ENCODE peak calls at places on chromosomes 12 and 14, in nine cellular contexts. B, F, Q, S, M, H, K, C and U are unnamed samples.

GRCh38 chr12:98532687-98533304 is 17.4 kb downstream of the TMPO start:
- DNase-seq in B (peak), F (peak), Q (no peak), S (peak), M (no peak), H (no peak), K (no peak), C (no peak), U (no peak)

GRCh38 chr14:71959055-71959454 is 26.8 kb downstream of the RGS6 start:
- DNase-seq in B (no peak), F (no peak), Q (no peak), S (no peak), M (no peak), H (no peak), K (no peak), C (no peak), U (no peak)

GRCh38 chr14:99270491-99271287 is 1.3 kb downstream of the BCL11B start:
- DNase-seq in B (peak), F (peak), Q (peak), S (no peak), M (no peak), H (no peak), K (no peak), C (no peak), U (peak)

GRCh38 chr14:61103541-61104339 is 122.7 kb downstream of the SLC38A6 start:
- DNase-seq in B (peak), F (no peak), Q (peak), S (peak), M (peak), H (peak), K (no peak), C (peak), U (peak)

GRCh38 chr14:90505531-90505930 is 108.7 kb downstream of the CALM1 start:
- DNase-seq in B (no peak), F (no peak), Q (no peak), S (no peak), M (no peak), H (no peak), K (no peak), C (no peak), U (no peak)

GRCh38 chr12:59649203-59649602 is 53.4 kb downstream of the SLC16A7 start:
- DNase-seq in B (peak), F (no peak), Q (no peak), S (no peak), M (no peak), H (no peak), K (no peak), C (no peak), U (no peak)

GRCh38 chr12:1662761-1663439 is 28.0 kb upstream of the ADIPOR2 start:
- DNase-seq in B (peak), F (peak), Q (peak), S (no peak), M (peak), H (peak), K (no peak), C (no peak), U (peak)

GRCh38 chr12:3097836-3098235 is 20.7 kb downstream of the TSPAN9 start:
- DNase-seq in B (no peak), F (no peak), Q (no peak), S (no peak), M (no peak), H (no peak), K (no peak), C (no peak), U (peak)

GRCh38 chr12:109873653-109874052 is 6.7 kb downstream of the GLTP start:
- DNase-seq in B (peak), F (no peak), Q (no peak), S (no peak), M (no peak), H (no peak), K (no peak), C (no peak), U (no peak)

GRCh38 chr12:102372112-102372511 is 108.3 kb downstream of the IGF1 start:
- DNase-seq in B (peak), F (no peak), Q (no peak), S (no peak), M (no peak), H (no peak), K (no peak), C (no peak), U (no peak)

GRCh38 chr12:53938276-53939140 is at the start of gene HOXC13:
- DNase-seq in B (peak), F (peak), Q (peak), S (peak), M (no peak), H (no peak), K (peak), C (peak), U (peak)

GRCh38 chr12:51865470-51865745 is 16.9 kb upstream of the FIGNL2 start:
- DNase-seq in B (no peak), F (no peak), Q (no peak), S (no peak), M (no peak), H (no peak), K (no peak), C (peak), U (no peak)

GRCh38 chr14:99157676-99158075 is 114.3 kb downstream of the BCL11B start:
- DNase-seq in B (no peak), F (no peak), Q (no peak), S (no peak), M (no peak), H (no peak), K (no peak), C (no peak), U (no peak)

GRCh38 chr12:109501299-109501698 is 23.9 kb downstream of the UBE3B start:
- DNase-seq in B (no peak), F (no peak), Q (no peak), S (no peak), M (no peak), H (no peak), K (no peak), C (no peak), U (no peak)

GRCh38 chr14:102076793-102077759 is 9.8 kb downstream of the HSP90AA1 start:
- DNase-seq in B (no peak), F (no peak), Q (no peak), S (no peak), M (no peak), H (no peak), K (no peak), C (peak), U (no peak)

GRCh38 chr14:104364830-104365229 is 214.7 kb upstream of the C14orf180 start:
- DNase-seq in B (no peak), F (no peak), Q (peak), S (no peak), M (no peak), H (no peak), K (no peak), C (no peak), U (no peak)

GRCh38 chr14:39431416-39432178 is 636 bp downstream of the FBXO33 start:
- DNase-seq in B (peak), F (peak), Q (peak), S (peak), M (peak), H (peak), K (no peak), C (peak), U (peak)

GRCh38 chr14:22303589-22304195 is 285.3 kb downstream of the DAD1 start:
- DNase-seq in B (peak), F (no peak), Q (no peak), S (no peak), M (no peak), H (no peak), K (no peak), C (no peak), U (no peak)

GRCh38 chr12:27866382-27867101 is 86.5 kb upstream of the MANSC4 start:
- DNase-seq in B (peak), F (no peak), Q (no peak), S (peak), M (no peak), H (no peak), K (no peak), C (no peak), U (no peak)

GRCh38 chr12:123748661-123749060 is 13.4 kb upstream of the DNAH10 start:
- DNase-seq in B (peak), F (no peak), Q (no peak), S (peak), M (no peak), H (no peak), K (no peak), C (no peak), U (no peak)

GRCh38 chr12:131066207-131066885 is 112.6 kb downstream of the ADGRD1 start:
- DNase-seq in B (no peak), F (no peak), Q (peak), S (no peak), M (no peak), H (no peak), K (no peak), C (peak), U (no peak)

GRCh38 chr12:68919581-68920239 is 13.3 kb downstream of the CPM start:
- DNase-seq in B (no peak), F (no peak), Q (no peak), S (no peak), M (no peak), H (no peak), K (no peak), C (no peak), U (no peak)

GRCh38 chr12:14260011-14260993 is 105.2 kb upstream of the ATF7IP start:
- DNase-seq in B (peak), F (peak), Q (peak), S (peak), M (peak), H (no peak), K (peak), C (peak), U (peak)

GRCh38 chr12:66438601-66439000 is 136.3 kb downstream of the HELB start:
- DNase-seq in B (peak), F (no peak), Q (no peak), S (peak), M (no peak), H (no peak), K (no peak), C (no peak), U (no peak)

GRCh38 chr14:23568600-23569310 is 1.2 kb upstream of the AP1G2 start:
- DNase-seq in B (peak), F (peak), Q (no peak), S (no peak), M (peak), H (no peak), K (no peak), C (no peak), U (peak)

GRCh38 chr12:102891756-102892155 is 25.3 kb downstream of the PAH start:
- DNase-seq in B (no peak), F (no peak), Q (no peak), S (no peak), M (no peak), H (no peak), K (no peak), C (no peak), U (no peak)

GRCh38 chr12:75892779-75893408 is 138.7 kb downstream of the PHLDA1 start:
- DNase-seq in B (peak), F (peak), Q (no peak), S (peak), M (no peak), H (no peak), K (no peak), C (no peak), U (no peak)

GRCh38 chr14:105168496-105168978 is at the start of gene JAG2:
- DNase-seq in B (peak), F (peak), Q (no peak), S (peak), M (no peak), H (peak), K (no peak), C (peak), U (peak)

GRCh38 chr14:72401632-72402428 is 469.6 kb downstream of the RGS6 start:
- DNase-seq in B (no peak), F (no peak), Q (no peak), S (peak), M (no peak), H (no peak), K (no peak), C (no peak), U (no peak)

GRCh38 chr12:120252071-120252906 is 13.2 kb downstream of the PXN start:
- DNase-seq in B (no peak), F (no peak), Q (no peak), S (no peak), M (no peak), H (no peak), K (no peak), C (no peak), U (no peak)

GRCh38 chr14:23028800-23029199 is 5.9 kb downstream of the PSMB5 start:
- DNase-seq in B (no peak), F (no peak), Q (no peak), S (no peak), M (no peak), H (no peak), K (no peak), C (no peak), U (no peak)

DNA sequence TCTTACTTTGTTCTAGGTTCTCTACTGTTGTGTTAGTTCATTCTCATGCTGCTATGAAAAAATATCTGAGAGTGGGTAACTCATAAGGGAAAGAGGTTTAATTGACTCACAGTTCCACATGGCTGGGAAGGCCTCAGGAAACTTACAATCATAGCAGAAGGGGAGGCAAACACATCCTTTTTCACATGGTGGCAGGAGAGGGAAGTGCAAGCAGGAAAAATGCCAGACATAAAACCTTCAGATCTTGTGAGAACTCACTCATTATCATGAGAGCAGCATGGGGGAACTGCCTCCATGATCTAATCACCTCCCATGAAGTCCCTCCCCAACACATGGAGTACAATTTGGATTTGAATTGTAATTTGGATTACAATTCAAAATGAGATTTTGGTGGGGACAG is 69.6 kb downstream of the MGST1 start:
- DNase-seq in B (no peak), F (no peak), Q (no peak), S (no peak), M (no peak), H (no peak), K (no peak), C (no peak), U (no peak)
- TF ChIP-seq CTCF in B (no peak), F (no peak), Q (no peak), S (no peak), M (no peak), H (no peak), K (no peak), C (no peak), U (no peak)

DNA sequence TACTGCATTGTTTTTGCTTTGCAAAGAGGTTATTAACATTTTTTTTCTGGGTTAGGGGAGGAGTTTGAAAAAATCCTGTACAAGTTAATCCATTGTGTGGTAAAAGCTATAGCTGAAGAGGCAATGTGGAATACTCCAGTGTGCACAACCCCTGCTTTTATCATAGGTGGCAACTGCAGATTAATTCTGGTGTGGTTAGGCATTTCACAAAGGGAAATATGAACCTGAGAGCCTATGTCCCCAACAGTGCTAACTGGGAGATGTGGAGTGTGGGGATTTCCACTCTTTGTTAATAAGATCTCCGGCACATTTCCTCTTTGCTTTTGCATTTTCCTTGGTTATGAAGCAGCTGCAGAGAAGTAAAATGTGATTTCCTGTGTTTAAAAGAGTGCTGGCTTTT is 33.6 kb downstream of the PRORP start:
- DNase-seq in B (peak), F (no peak), Q (no peak), S (peak), M (no peak), H (peak), K (no peak), C (no peak), U (no peak)
- TF ChIP-seq CTCF in B (no peak), F (no peak), Q (no peak), S (no peak), M (no peak), H (no peak), K (no peak), C (no peak), U (no peak)

GRCh38 chr12:105476616-105477015 is 146.1 kb downstream of the C12orf75 start:
- DNase-seq in B (no peak), F (no peak), Q (no peak), S (no peak), M (no peak), H (no peak), K (no peak), C (no peak), U (no peak)
- TF ChIP-seq CTCF in B (no peak), F (no peak), Q (no peak), S (no peak), M (no peak), H (no peak), K (no peak), C (no peak), U (no peak)

GRCh38 chr12:64608901-64609542 is 1.3 kb upstream of the RASSF3 start:
- DNase-seq in B (peak), F (peak), Q (no peak), S (peak), M (no peak), H (peak), K (no peak), C (no peak), U (peak)
- TF ChIP-seq CTCF in B (peak), F (no peak), Q (no peak), S (peak), M (no peak), H (peak), K (no peak), C (no peak), U (no peak)

DNA sequence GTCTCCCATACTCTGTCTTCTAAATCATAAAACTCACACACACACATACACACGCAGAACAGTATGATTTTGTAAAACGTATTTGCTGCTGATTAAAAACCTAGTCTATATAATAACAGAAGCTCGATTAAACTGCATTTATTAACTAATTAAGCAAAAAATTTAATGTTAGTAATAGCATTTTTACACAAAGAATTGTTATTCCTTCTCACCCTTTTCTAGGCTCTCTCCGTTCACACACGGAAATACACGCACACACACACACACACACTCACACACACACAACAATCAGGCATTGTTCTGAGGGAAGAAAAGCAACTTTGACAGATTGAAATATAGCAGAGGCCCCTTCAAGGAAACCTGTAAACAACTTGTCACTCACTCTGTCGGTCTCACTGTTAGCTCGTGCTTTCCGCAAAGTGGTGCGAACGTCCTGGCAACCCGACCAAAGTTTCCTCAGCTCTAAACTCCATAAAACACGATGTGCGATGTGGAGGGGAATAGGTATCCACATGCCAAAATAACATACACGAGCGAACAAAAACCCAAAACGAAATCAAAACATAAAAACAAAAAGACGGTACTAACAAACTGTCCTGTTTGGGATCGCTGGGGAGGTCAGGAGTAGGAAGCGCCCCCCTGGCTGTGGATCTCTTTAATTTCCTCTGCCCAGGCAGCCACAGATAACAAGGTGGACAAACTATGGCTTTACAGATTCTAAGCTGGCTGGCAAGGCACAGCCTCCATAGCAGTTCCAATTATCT is 723 bp upstream of the SOX5 start:
- DNase-seq in B (no peak), F (peak), Q (peak), S (peak), M (no peak), H (no peak), K (no peak), C (no peak), U (peak)
- TF ChIP-seq CTCF in B (no peak), F (no peak), Q (no peak), S (no peak), M (peak), H (no peak), K (no peak), C (no peak), U (no peak)

DNA sequence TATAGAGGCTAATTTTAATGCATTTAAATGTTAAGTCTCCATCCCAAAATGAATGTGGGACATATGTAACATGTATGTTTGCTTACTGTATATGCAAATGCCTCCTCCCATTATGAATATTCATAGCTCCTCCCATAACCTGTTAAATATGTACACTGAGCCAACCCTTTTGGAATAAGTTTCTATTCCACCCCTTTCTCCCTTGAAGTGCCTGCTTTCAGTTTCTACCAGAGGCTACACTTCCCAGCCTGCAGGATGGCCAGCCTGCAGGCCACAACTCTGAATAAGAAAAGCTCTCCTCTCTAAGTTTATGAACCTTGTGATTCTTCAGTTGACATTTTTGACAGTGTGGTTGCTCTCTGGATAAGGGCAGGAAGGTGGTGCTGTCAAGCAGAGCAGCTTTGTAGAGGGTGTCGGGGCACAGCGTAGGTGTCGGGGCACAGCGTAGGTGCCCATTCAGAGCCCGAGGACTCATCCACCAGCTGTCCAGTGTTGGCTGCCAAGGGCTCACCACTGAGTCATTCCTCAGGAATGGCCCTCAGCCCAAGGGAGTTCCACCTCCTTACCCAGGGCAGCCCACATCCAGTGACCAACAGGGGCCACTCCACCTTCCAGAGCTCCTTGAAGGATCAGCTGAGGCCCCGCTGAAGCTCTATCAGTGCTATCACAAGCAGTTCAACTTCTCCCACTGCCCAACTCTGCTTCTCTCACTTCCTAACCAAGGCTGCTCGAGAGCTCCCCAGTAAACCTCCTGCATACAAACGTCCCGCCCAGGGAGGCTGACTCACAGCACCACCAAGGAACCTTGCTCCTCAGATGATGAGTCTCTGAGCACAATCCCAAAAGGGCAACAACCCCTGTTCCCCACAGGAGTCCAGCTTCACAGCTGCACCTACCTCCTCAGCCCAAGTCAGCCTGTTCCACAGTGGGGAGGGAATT is 31.4 kb downstream of the VWF start:
- DNase-seq in B (peak), F (no peak), Q (peak), S (peak), M (peak), H (no peak), K (no peak), C (peak), U (no peak)
- TF ChIP-seq CTCF in B (no peak), F (no peak), Q (no peak), S (peak), M (no peak), H (no peak), K (no peak), C (no peak), U (no peak)

DNA sequence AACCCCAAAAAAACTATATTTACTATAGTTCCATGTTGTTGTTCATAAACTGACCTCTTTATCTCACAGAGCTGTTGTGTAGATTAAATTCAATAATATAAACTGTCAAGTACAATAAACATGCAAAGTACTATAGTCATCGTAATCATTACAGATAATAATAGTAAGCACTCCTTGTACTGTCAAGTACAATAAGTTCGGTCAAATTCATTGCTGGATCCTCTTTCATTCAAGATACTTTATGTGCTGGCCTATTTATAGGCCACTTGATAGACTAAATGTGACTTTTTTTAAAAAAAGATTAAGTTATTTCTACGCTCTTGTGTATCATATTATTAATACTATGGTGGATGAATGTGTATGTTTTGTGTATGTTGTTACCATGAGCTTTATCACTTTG is 39.2 kb upstream of the KCNJ8 start:
- DNase-seq in B (no peak), F (no peak), Q (no peak), S (no peak), M (no peak), H (no peak), K (no peak), C (no peak), U (no peak)
- TF ChIP-seq CTCF in B (no peak), F (no peak), Q (no peak), S (no peak), M (no peak), H (no peak), K (no peak), C (no peak), U (no peak)